ENCODE peak calls at places on chromosomes 5 and 9, in nine cellular contexts. R is RWPE1, Y is mucosa of descending colon, I is NCI-H1436 treated with DMSO at 0.1 percent for 48 hours, A is NCI-H1417, M is Kasumi-1, Z is cardiac fibroblast, G is anterior cingulate cortex, P is lower leg skin. V is an unnamed sample.
A peak's percentile ranks its signal among the peaks of the same experiment; 100 is the strongest.

GRCh38 chr5:8226148-8226547 is 357.2 kb downstream of the MTRR start:
- DNase-seq in G (no peak), P (no peak), Z (no peak), R (no peak), M (no peak), Y (no peak), A (no peak), I (no peak), V (no peak)

GRCh38 chr5:119270121-119270565 is 85.7 kb upstream of the TNFAIP8 start:
- DNase-seq in I (peak; percentile 23), A (peak; percentile 45), M (no peak), R (no peak), G (no peak), Z (no peak), P (no peak), Y (no peak), V (no peak)

GRCh38 chr9:4286086-4286485 is 13.8 kb downstream of the GLIS3 start:
- DNase-seq in I (no peak), Y (no peak), G (no peak), R (no peak), Z (no peak), A (no peak), M (no peak), P (no peak), V (no peak)

GRCh38 chr5:56356876-56357160 is 123.7 kb upstream of the ANKRD55 start:
- DNase-seq in R (no peak), A (no peak), I (no peak), P (no peak), G (no peak), M (no peak), Z (no peak), Y (no peak), V (no peak)

GRCh38 chr5:98041661-98042060 is 731.8 kb upstream of the RGMB start:
- DNase-seq in I (no peak), M (no peak), Y (no peak), P (no peak), Z (no peak), R (no peak), A (no peak), G (no peak), V (no peak)

GRCh38 chr5:96321371-96321770 is 111.7 kb downstream of the PCSK1 start:
- DNase-seq in R (no peak), A (no peak), Y (no peak), P (no peak), I (no peak), M (no peak), Z (no peak), G (no peak), V (no peak)

GRCh38 chr9:71097696-71098095 is 23.7 kb downstream of the TRPM3 start:
- DNase-seq in A (no peak), Y (no peak), I (no peak), R (no peak), G (no peak), M (no peak), P (no peak), Z (no peak), V (no peak)

GRCh38 chr5:3531320-3531986 is 64.2 kb upstream of the IRX1 start:
- DNase-seq in M (no peak), R (peak; percentile 38), Y (no peak), I (no peak), P (no peak), A (no peak), Z (no peak), G (no peak), V (no peak)

GRCh38 chr9:115923903-115924668 is 229.5 kb upstream of the PAPPA start:
- DNase-seq in A (no peak), I (no peak), P (no peak), R (no peak), Y (no peak), Z (peak; percentile 98), G (no peak), M (no peak), V (no peak)

GRCh38 chr9:131706608-131706970 is 33.3 kb downstream of the RAPGEF1 start:
- DNase-seq in Y (no peak), M (no peak), A (no peak), R (no peak), I (no peak), P (peak; percentile 4), Z (no peak), G (no peak), V (no peak)

GRCh38 chr5:115246361-115246991 is 16.2 kb downstream of the PGGT1B start:
- DNase-seq in Y (no peak), G (no peak), A (peak; percentile 2), P (no peak), I (no peak), R (peak; percentile 55), M (peak; percentile 56), Z (peak; percentile 55), V (no peak)

GRCh38 chr5:15796557-15796956 is 296.6 kb downstream of the FBXL7 start:
- DNase-seq in G (no peak), A (no peak), M (no peak), Z (no peak), I (no peak), P (no peak), Y (no peak), R (no peak), V (no peak)

GRCh38 chr9:128912270-128912853 is 8.4 kb upstream of the PHYHD1 start:
- DNase-seq in M (no peak), A (no peak), Z (peak; percentile 70), Y (no peak), R (peak; percentile 98), G (no peak), P (no peak), I (no peak), V (peak; percentile 73)

GRCh38 chr9:75455444-75455921 is 367.2 kb downstream of the OSTF1 start:
- DNase-seq in Y (no peak), R (no peak), P (no peak), A (no peak), Z (peak; percentile 3), M (no peak), G (no peak), I (no peak), V (no peak)

GRCh38 chr5:109998717-109999116 is 309.0 kb downstream of the MAN2A1 start:
- DNase-seq in G (no peak), Y (no peak), A (no peak), P (no peak), I (no peak), M (no peak), Z (no peak), R (no peak), V (no peak)

GRCh38 chr9:131045300-131046092 is 36.5 kb downstream of the LAMC3 start:
- DNase-seq in I (no peak), Z (no peak), Y (no peak), P (no peak), G (no peak), M (no peak), R (peak; percentile 49), A (no peak), V (no peak)

GRCh38 chr5:170597109-170597741 is 93.4 kb downstream of the KCNIP1 start:
- DNase-seq in A (no peak), I (no peak), M (peak; percentile 74), G (no peak), Z (peak; percentile 11), R (peak; percentile 62), P (no peak), Y (no peak), V (no peak)

GRCh38 chr9:104575451-104575850 is 6.5 kb downstream of the OR13C8 start:
- DNase-seq in Y (no peak), M (no peak), R (no peak), A (no peak), I (no peak), G (no peak), Z (no peak), P (no peak), V (no peak)

GRCh38 chr5:151897896-151898295 is 26.8 kb downstream of the GLRA1 start:
- DNase-seq in Z (no peak), G (no peak), R (no peak), M (no peak), A (no peak), P (no peak), I (no peak), Y (no peak), V (no peak)

V was measured in left lung.